ENCODE peak calls at places on chromosome 1, in eight cellular contexts. One of them, this sample, is unnamed. For H3K36me3, the result is how much of the 10 kb centered on the place peaks cover.

GRCh38 chr1:12600880-12601633 is 17.0 kb downstream of the DHRS3 start:
- DNase-seq in PC-9: no peak
- DNase-seq in neuronal stem cell: no peak
- DNase-seq in psoas muscle: peak
- DNase-seq in IMR-90: no peak
- DNase-seq in stomach: peak
- DNase-seq in testis: no peak
- DNase-seq in thoracic aorta: no peak
- DNase-seq in this sample: peak

GRCh38 chr1:105416246-105416645 is 1640.2 kb upstream of the PRMT6 start:
- DNase-seq in PC-9: no peak
- DNase-seq in neuronal stem cell: no peak
- DNase-seq in psoas muscle: no peak
- DNase-seq in IMR-90: no peak
- DNase-seq in stomach: no peak
- DNase-seq in testis: no peak
- DNase-seq in thoracic aorta: no peak
- DNase-seq in this sample: no peak

GRCh38 chr1:21630571-21631338 is 38.4 kb downstream of the RAP1GAP start:
- DNase-seq in PC-9: no peak
- DNase-seq in neuronal stem cell: no peak
- DNase-seq in psoas muscle: no peak
- DNase-seq in IMR-90: no peak
- DNase-seq in stomach: no peak
- DNase-seq in testis: no peak
- DNase-seq in thoracic aorta: no peak
- DNase-seq in this sample: no peak

GRCh38 chr1:38991638-38992449 is 768 bp downstream of the AKIRIN1 start:
- DNase-seq in PC-9: peak
- DNase-seq in neuronal stem cell: peak
- DNase-seq in psoas muscle: no peak
- DNase-seq in IMR-90: no peak
- DNase-seq in stomach: peak
- DNase-seq in testis: peak
- DNase-seq in thoracic aorta: no peak
- DNase-seq in this sample: no peak

GRCh38 chr1:89957063-89957462 is 37.8 kb upstream of the ZNF326 start:
- DNase-seq in PC-9: no peak
- DNase-seq in neuronal stem cell: no peak
- DNase-seq in psoas muscle: no peak
- DNase-seq in IMR-90: no peak
- DNase-seq in stomach: no peak
- DNase-seq in testis: no peak
- DNase-seq in thoracic aorta: no peak
- DNase-seq in this sample: no peak

GRCh38 chr1:153760440-153760839 is 14.8 kb upstream of the SLC27A3 start:
- DNase-seq in PC-9: no peak
- DNase-seq in neuronal stem cell: no peak
- DNase-seq in psoas muscle: no peak
- DNase-seq in IMR-90: peak
- DNase-seq in stomach: no peak
- DNase-seq in testis: no peak
- DNase-seq in thoracic aorta: no peak
- DNase-seq in this sample: no peak

GRCh38 chr1:115319706-115320105 is 18.3 kb downstream of the NGF start:
- DNase-seq in PC-9: no peak
- DNase-seq in neuronal stem cell: no peak
- DNase-seq in psoas muscle: no peak
- DNase-seq in IMR-90: no peak
- DNase-seq in stomach: no peak
- DNase-seq in testis: no peak
- DNase-seq in thoracic aorta: no peak
- DNase-seq in this sample: no peak

GRCh38 chr1:203765029-203765837 is at the start of gene LAX1:
- DNase-seq in PC-9: no peak
- DNase-seq in neuronal stem cell: no peak
- DNase-seq in psoas muscle: no peak
- DNase-seq in IMR-90: no peak
- DNase-seq in stomach: peak
- DNase-seq in testis: no peak
- DNase-seq in thoracic aorta: no peak
- DNase-seq in this sample: no peak

GRCh38 chr1:110291241-110292030 is 47.7 kb upstream of the RBM15 start:
- DNase-seq in PC-9: no peak
- DNase-seq in neuronal stem cell: no peak
- DNase-seq in psoas muscle: no peak
- DNase-seq in IMR-90: no peak
- DNase-seq in stomach: no peak
- DNase-seq in testis: no peak
- DNase-seq in thoracic aorta: no peak
- DNase-seq in this sample: no peak

GRCh38 chr1:230050973-230051735 is 15.9 kb upstream of the GALNT2 start:
- DNase-seq in PC-9: no peak
- DNase-seq in neuronal stem cell: no peak
- DNase-seq in psoas muscle: no peak
- DNase-seq in IMR-90: no peak
- DNase-seq in stomach: no peak
- DNase-seq in testis: no peak
- DNase-seq in thoracic aorta: no peak
- DNase-seq in this sample: no peak

GRCh38 chr1:158103275-158103674 is 77.4 kb upstream of the CD1D start:
- DNase-seq in PC-9: no peak
- DNase-seq in neuronal stem cell: no peak
- DNase-seq in psoas muscle: no peak
- DNase-seq in IMR-90: no peak
- DNase-seq in stomach: no peak
- DNase-seq in testis: no peak
- DNase-seq in thoracic aorta: no peak
- DNase-seq in this sample: no peak

GRCh38 chr1:112501810-112502641 is 6.7 kb upstream of the WNT2B start:
- DNase-seq in PC-9: peak
- DNase-seq in neuronal stem cell: peak
- DNase-seq in psoas muscle: peak
- DNase-seq in IMR-90: peak
- DNase-seq in stomach: peak
- DNase-seq in testis: peak
- DNase-seq in thoracic aorta: no peak
- DNase-seq in this sample: peak

DNA sequence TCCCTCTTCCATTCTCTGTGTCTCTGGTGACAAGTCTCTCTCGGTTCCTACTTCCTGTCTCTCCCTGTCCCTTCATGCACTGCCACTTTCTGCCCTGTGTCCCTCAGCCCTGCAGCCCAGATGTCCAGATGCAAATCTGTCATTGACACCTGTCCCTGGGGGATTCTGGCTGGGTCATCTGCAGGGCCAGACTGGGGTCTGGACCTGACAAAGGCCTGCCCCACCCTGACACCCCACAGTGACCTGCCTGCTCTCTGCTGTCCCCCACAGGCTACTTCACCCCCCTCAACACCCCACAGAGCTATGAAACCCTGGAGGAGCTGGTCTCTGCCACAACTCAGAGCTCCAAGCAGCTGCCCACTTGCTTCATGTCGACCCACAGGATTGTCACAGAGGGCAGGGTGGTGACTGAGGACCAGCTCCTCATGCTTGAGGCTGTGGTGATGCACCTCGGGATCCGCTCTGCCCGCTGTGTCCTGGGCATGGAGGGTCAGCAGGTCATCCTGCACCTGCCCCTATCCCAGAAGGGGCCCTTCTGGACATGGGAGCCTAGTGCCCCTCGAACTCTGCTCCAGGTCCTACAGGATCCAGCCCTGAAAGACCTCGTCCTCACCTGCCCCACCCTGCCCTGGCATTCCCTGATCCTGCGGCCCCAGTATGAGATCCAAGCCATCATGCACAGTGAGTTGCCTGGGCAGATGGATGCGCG is 7.2 kb downstream of the THEMIS2 start:
- DNase-seq in PC-9: no peak
- DNase-seq in neuronal stem cell: no peak
- DNase-seq in psoas muscle: no peak
- DNase-seq in IMR-90: no peak
- DNase-seq in stomach: no peak
- DNase-seq in testis: no peak
- DNase-seq in thoracic aorta: no peak
- DNase-seq in this sample: no peak
- H3K36me3 ChIP-seq in PC-9: under half
- H3K36me3 ChIP-seq in neuronal stem cell: under half
- H3K36me3 ChIP-seq in psoas muscle: under half
- H3K36me3 ChIP-seq in IMR-90: under half
- H3K36me3 ChIP-seq in stomach: under half
- H3K36me3 ChIP-seq in testis: under half
- H3K36me3 ChIP-seq in thoracic aorta: under half
- H3K36me3 ChIP-seq in this sample: under half

GRCh38 chr1:197184190-197184589 is 37.7 kb upstream of the ASPM start:
- DNase-seq in PC-9: no peak
- DNase-seq in neuronal stem cell: no peak
- DNase-seq in psoas muscle: no peak
- DNase-seq in IMR-90: peak
- DNase-seq in stomach: no peak
- DNase-seq in testis: no peak
- DNase-seq in thoracic aorta: no peak
- DNase-seq in this sample: no peak
- H3K36me3 ChIP-seq in PC-9: half or more
- H3K36me3 ChIP-seq in neuronal stem cell: under half
- H3K36me3 ChIP-seq in psoas muscle: half or more
- H3K36me3 ChIP-seq in IMR-90: under half
- H3K36me3 ChIP-seq in stomach: half or more
- H3K36me3 ChIP-seq in testis: under half
- H3K36me3 ChIP-seq in thoracic aorta: under half
- H3K36me3 ChIP-seq in this sample: under half

DNA sequence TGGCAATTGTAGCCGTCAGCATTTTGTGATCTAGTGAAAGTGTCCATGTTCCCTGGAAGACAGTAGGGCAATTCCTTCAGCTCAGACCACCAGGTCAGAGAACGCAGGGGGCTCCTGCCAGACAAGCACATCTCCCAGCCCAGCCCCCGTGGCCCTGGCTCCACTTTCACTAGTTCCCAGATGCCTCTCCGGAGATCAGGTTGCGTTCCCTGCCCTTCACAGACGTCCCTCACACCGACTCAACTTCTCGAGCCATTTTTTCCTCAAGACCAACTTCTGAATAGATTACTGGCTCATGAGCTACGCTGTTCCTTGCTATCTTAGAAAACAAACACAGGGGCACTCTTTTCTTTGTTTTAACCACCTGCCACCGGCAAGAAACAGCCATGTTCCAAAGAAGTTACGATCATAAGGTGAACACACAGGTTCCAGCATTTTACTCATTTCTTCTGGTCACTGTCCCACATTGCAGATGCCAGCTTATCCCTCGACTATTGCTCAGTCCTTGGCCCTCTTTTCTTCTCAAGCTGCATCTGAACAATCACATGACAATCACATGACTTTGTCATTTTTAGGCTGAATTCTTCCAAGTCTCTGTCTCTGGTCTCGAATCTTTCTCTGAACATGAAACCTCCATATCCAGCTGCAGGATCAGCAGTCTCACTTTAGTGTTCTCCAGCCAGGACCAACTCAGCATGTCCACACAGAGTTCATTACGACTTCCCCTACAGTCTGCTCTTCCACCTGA is 53.7 kb downstream of the UTP25 start:
- DNase-seq in PC-9: no peak
- DNase-seq in neuronal stem cell: no peak
- DNase-seq in psoas muscle: no peak
- DNase-seq in IMR-90: no peak
- DNase-seq in stomach: no peak
- DNase-seq in testis: no peak
- DNase-seq in thoracic aorta: no peak
- DNase-seq in this sample: no peak
- H3K36me3 ChIP-seq in PC-9: under half
- H3K36me3 ChIP-seq in neuronal stem cell: under half
- H3K36me3 ChIP-seq in psoas muscle: under half
- H3K36me3 ChIP-seq in IMR-90: under half
- H3K36me3 ChIP-seq in stomach: under half
- H3K36me3 ChIP-seq in testis: under half
- H3K36me3 ChIP-seq in thoracic aorta: under half
- H3K36me3 ChIP-seq in this sample: under half

GRCh38 chr1:173802961-173803360 is 21.5 kb upstream of the DARS2 start:
- DNase-seq in PC-9: no peak
- DNase-seq in neuronal stem cell: no peak
- DNase-seq in psoas muscle: no peak
- DNase-seq in IMR-90: no peak
- DNase-seq in stomach: no peak
- DNase-seq in testis: no peak
- DNase-seq in thoracic aorta: no peak
- DNase-seq in this sample: no peak

DNA sequence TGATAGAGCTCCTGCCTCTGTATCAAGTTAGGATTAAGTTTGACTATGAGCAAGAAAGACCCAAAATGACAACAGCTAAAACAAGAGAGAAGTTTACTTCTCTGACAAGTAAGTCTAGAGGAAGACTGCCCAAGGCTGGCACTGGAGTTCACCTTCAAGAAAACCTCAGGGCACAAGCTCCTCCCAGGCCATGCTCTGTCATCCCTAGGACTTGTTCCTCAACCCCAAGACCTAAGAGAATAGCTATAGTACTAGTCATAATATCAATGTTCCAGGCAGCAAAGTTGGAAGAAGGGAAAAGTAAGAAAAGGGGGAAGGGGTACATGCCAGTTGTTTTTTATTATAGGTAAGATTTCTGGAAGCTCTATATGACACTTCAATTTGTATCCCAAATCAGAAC is 26.4 kb upstream of the DARS2 start:
- DNase-seq in PC-9: no peak
- DNase-seq in neuronal stem cell: no peak
- DNase-seq in psoas muscle: no peak
- DNase-seq in IMR-90: no peak
- DNase-seq in stomach: no peak
- DNase-seq in testis: no peak
- DNase-seq in thoracic aorta: no peak
- DNase-seq in this sample: peak
- H3K36me3 ChIP-seq in PC-9: under half
- H3K36me3 ChIP-seq in neuronal stem cell: under half
- H3K36me3 ChIP-seq in psoas muscle: under half
- H3K36me3 ChIP-seq in IMR-90: under half
- H3K36me3 ChIP-seq in stomach: under half
- H3K36me3 ChIP-seq in testis: under half
- H3K36me3 ChIP-seq in thoracic aorta: under half
- H3K36me3 ChIP-seq in this sample: under half

DNA sequence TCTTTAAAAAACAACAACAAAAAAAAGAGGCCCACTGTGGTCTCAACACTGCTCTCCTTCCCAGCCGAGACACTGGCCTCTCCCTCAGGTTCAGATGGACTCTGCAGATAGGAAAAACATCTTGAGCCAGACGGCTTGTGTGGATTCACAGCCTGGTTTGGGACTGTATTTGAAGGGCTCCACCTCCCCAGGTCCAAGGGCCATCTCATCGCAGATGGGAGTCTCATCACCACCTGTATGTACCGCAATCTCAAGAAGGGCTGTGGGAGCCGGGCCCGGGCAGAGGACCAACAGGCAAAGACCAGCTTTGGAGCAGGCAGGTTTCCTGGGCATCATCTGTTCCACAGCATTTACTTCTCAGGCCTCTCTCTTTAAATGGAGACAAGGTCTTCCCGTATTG is 10.3 kb downstream of the ZBTB48 start:
- DNase-seq in PC-9: no peak
- DNase-seq in neuronal stem cell: no peak
- DNase-seq in psoas muscle: no peak
- DNase-seq in IMR-90: no peak
- DNase-seq in stomach: no peak
- DNase-seq in testis: no peak
- DNase-seq in thoracic aorta: no peak
- DNase-seq in this sample: no peak
- H3K36me3 ChIP-seq in PC-9: under half
- H3K36me3 ChIP-seq in neuronal stem cell: under half
- H3K36me3 ChIP-seq in psoas muscle: half or more
- H3K36me3 ChIP-seq in IMR-90: half or more
- H3K36me3 ChIP-seq in stomach: half or more
- H3K36me3 ChIP-seq in testis: under half
- H3K36me3 ChIP-seq in thoracic aorta: half or more
- H3K36me3 ChIP-seq in this sample: under half

This sample was measured in bronchial epithelial cell.